ENCODE peak calls at places on chromosomes 6 and 20, in six cellular contexts. One of them, this sample, is unnamed.

GRCh38 chr6:21064716-21065340 is 528.7 kb upstream of the SOX4 start:
- DNase-seq in progenitor cell of endocrine pancreas: no peak
- DNase-seq in activated CD8-positive, alpha-beta memory T cell treated with anti-CD3 and anti-CD28 coated beads, Interleukin-2, amount 10 ng/mL, durations not matched to agents 7 days and 5 days: no peak
- DNase-seq in mesenteric fat pad: no peak
- DNase-seq in naive thymus-derived CD8-positive, alpha-beta T cell: no peak
- DNase-seq in NCI-H748 treated with DMSO at 0.1 percent for 48 hours: no peak
- DNase-seq in this sample: no peak

GRCh38 chr6:152651986-152652385 is 14.8 kb upstream of the SYNE1 start:
- DNase-seq in progenitor cell of endocrine pancreas: no peak
- DNase-seq in activated CD8-positive, alpha-beta memory T cell treated with anti-CD3 and anti-CD28 coated beads, Interleukin-2, amount 10 ng/mL, durations not matched to agents 7 days and 5 days: no peak
- DNase-seq in mesenteric fat pad: no peak
- DNase-seq in naive thymus-derived CD8-positive, alpha-beta T cell: no peak
- DNase-seq in NCI-H748 treated with DMSO at 0.1 percent for 48 hours: no peak
- DNase-seq in this sample: no peak

GRCh38 chr20:37396520-37397075 is 50.7 kb downstream of the SRC start:
- DNase-seq in progenitor cell of endocrine pancreas: peak
- DNase-seq in activated CD8-positive, alpha-beta memory T cell treated with anti-CD3 and anti-CD28 coated beads, Interleukin-2, amount 10 ng/mL, durations not matched to agents 7 days and 5 days: no peak
- DNase-seq in mesenteric fat pad: no peak
- DNase-seq in naive thymus-derived CD8-positive, alpha-beta T cell: no peak
- DNase-seq in NCI-H748 treated with DMSO at 0.1 percent for 48 hours: peak
- DNase-seq in this sample: no peak

GRCh38 chr6:112511441-112511840 is 164.3 kb downstream of the RFPL4B start:
- DNase-seq in progenitor cell of endocrine pancreas: no peak
- DNase-seq in activated CD8-positive, alpha-beta memory T cell treated with anti-CD3 and anti-CD28 coated beads, Interleukin-2, amount 10 ng/mL, durations not matched to agents 7 days and 5 days: no peak
- DNase-seq in mesenteric fat pad: no peak
- DNase-seq in naive thymus-derived CD8-positive, alpha-beta T cell: no peak
- DNase-seq in NCI-H748 treated with DMSO at 0.1 percent for 48 hours: no peak
- DNase-seq in this sample: no peak

GRCh38 chr6:133918208-133918930 is 29.5 kb downstream of the TCF21 start:
- DNase-seq in progenitor cell of endocrine pancreas: no peak
- DNase-seq in activated CD8-positive, alpha-beta memory T cell treated with anti-CD3 and anti-CD28 coated beads, Interleukin-2, amount 10 ng/mL, durations not matched to agents 7 days and 5 days: no peak
- DNase-seq in mesenteric fat pad: no peak
- DNase-seq in naive thymus-derived CD8-positive, alpha-beta T cell: no peak
- DNase-seq in NCI-H748 treated with DMSO at 0.1 percent for 48 hours: no peak
- DNase-seq in this sample: no peak

GRCh38 chr6:736657-737446 is 43.9 kb upstream of the EXOC2 start:
- DNase-seq in progenitor cell of endocrine pancreas: no peak
- DNase-seq in activated CD8-positive, alpha-beta memory T cell treated with anti-CD3 and anti-CD28 coated beads, Interleukin-2, amount 10 ng/mL, durations not matched to agents 7 days and 5 days: no peak
- DNase-seq in mesenteric fat pad: no peak
- DNase-seq in naive thymus-derived CD8-positive, alpha-beta T cell: no peak
- DNase-seq in NCI-H748 treated with DMSO at 0.1 percent for 48 hours: no peak
- DNase-seq in this sample: no peak

GRCh38 chr20:18272451-18272850 is 15.9 kb upstream of the ZNF133 start:
- DNase-seq in progenitor cell of endocrine pancreas: no peak
- DNase-seq in activated CD8-positive, alpha-beta memory T cell treated with anti-CD3 and anti-CD28 coated beads, Interleukin-2, amount 10 ng/mL, durations not matched to agents 7 days and 5 days: no peak
- DNase-seq in mesenteric fat pad: no peak
- DNase-seq in naive thymus-derived CD8-positive, alpha-beta T cell: no peak
- DNase-seq in NCI-H748 treated with DMSO at 0.1 percent for 48 hours: no peak
- DNase-seq in this sample: no peak

GRCh38 chr6:113859349-113860164 is 2.4 kb downstream of the MARCKS start:
- DNase-seq in progenitor cell of endocrine pancreas: no peak
- DNase-seq in activated CD8-positive, alpha-beta memory T cell treated with anti-CD3 and anti-CD28 coated beads, Interleukin-2, amount 10 ng/mL, durations not matched to agents 7 days and 5 days: no peak
- DNase-seq in mesenteric fat pad: no peak
- DNase-seq in naive thymus-derived CD8-positive, alpha-beta T cell: no peak
- DNase-seq in NCI-H748 treated with DMSO at 0.1 percent for 48 hours: no peak
- DNase-seq in this sample: no peak

GRCh38 chr20:33010133-33010504 is 2.6 kb downstream of the BPIFB2 start:
- DNase-seq in progenitor cell of endocrine pancreas: no peak
- DNase-seq in activated CD8-positive, alpha-beta memory T cell treated with anti-CD3 and anti-CD28 coated beads, Interleukin-2, amount 10 ng/mL, durations not matched to agents 7 days and 5 days: no peak
- DNase-seq in mesenteric fat pad: no peak
- DNase-seq in naive thymus-derived CD8-positive, alpha-beta T cell: no peak
- DNase-seq in NCI-H748 treated with DMSO at 0.1 percent for 48 hours: no peak
- DNase-seq in this sample: no peak

GRCh38 chr6:138293428-138293827 is 75.1 kb upstream of the PBOV1 start:
- DNase-seq in progenitor cell of endocrine pancreas: no peak
- DNase-seq in activated CD8-positive, alpha-beta memory T cell treated with anti-CD3 and anti-CD28 coated beads, Interleukin-2, amount 10 ng/mL, durations not matched to agents 7 days and 5 days: no peak
- DNase-seq in mesenteric fat pad: no peak
- DNase-seq in naive thymus-derived CD8-positive, alpha-beta T cell: no peak
- DNase-seq in NCI-H748 treated with DMSO at 0.1 percent for 48 hours: no peak
- DNase-seq in this sample: no peak

This sample was measured in effector CD8-positive, alpha-beta T cell.